ENCODE peak calls at places on chromosomes 3 and 15, in six cellular contexts. One of them, this sample, is unnamed.

GRCh38 chr15:39501366-39501765 is 79.5 kb upstream of the THBS1 start:
- DNase-seq in heart left ventricle: no peak
- DNase-seq in tibial nerve: no peak
- DNase-seq in esophagus muscularis mucosa: peak
- DNase-seq in kidney: no peak
- DNase-seq in breast epithelium: no peak
- DNase-seq in this sample: no peak

GRCh38 chr3:128487813-128488635 is 5.0 kb downstream of the GATA2 start:
- DNase-seq in heart left ventricle: peak
- DNase-seq in tibial nerve: no peak
- DNase-seq in esophagus muscularis mucosa: no peak
- DNase-seq in kidney: peak
- DNase-seq in breast epithelium: peak
- DNase-seq in this sample: peak

GRCh38 chr15:88029696-88030095 is 226.8 kb downstream of the NTRK3 start:
- DNase-seq in heart left ventricle: no peak
- DNase-seq in tibial nerve: no peak
- DNase-seq in esophagus muscularis mucosa: no peak
- DNase-seq in kidney: no peak
- DNase-seq in breast epithelium: no peak
- DNase-seq in this sample: no peak

GRCh38 chr3:38136272-38136806 is 588 bp downstream of the ACAA1 start:
- DNase-seq in heart left ventricle: peak
- DNase-seq in tibial nerve: no peak
- DNase-seq in esophagus muscularis mucosa: no peak
- DNase-seq in kidney: no peak
- DNase-seq in breast epithelium: no peak
- DNase-seq in this sample: no peak

GRCh38 chr15:34436956-34437442 is 609 bp downstream of the GOLGA8A start:
- DNase-seq in heart left ventricle: peak
- DNase-seq in tibial nerve: no peak
- DNase-seq in esophagus muscularis mucosa: no peak
- DNase-seq in kidney: peak
- DNase-seq in breast epithelium: no peak
- DNase-seq in this sample: peak

GRCh38 chr3:46031747-46032146 is 4.5 kb upstream of the XCR1 start:
- DNase-seq in heart left ventricle: no peak
- DNase-seq in tibial nerve: no peak
- DNase-seq in esophagus muscularis mucosa: peak
- DNase-seq in kidney: no peak
- DNase-seq in breast epithelium: no peak
- DNase-seq in this sample: no peak

GRCh38 chr3:154780263-154780662 is 299.9 kb upstream of the MME start:
- DNase-seq in heart left ventricle: no peak
- DNase-seq in tibial nerve: no peak
- DNase-seq in esophagus muscularis mucosa: no peak
- DNase-seq in kidney: no peak
- DNase-seq in breast epithelium: no peak
- DNase-seq in this sample: no peak

GRCh38 chr3:187103251-187103650 is 36.0 kb downstream of the RPL39L start:
- DNase-seq in heart left ventricle: no peak
- DNase-seq in tibial nerve: no peak
- DNase-seq in esophagus muscularis mucosa: no peak
- DNase-seq in kidney: no peak
- DNase-seq in breast epithelium: no peak
- DNase-seq in this sample: no peak

GRCh38 chr15:42825599-42825998 is 88.7 kb upstream of the CDAN1 start:
- DNase-seq in heart left ventricle: no peak
- DNase-seq in tibial nerve: no peak
- DNase-seq in esophagus muscularis mucosa: no peak
- DNase-seq in kidney: no peak
- DNase-seq in breast epithelium: no peak
- DNase-seq in this sample: no peak

GRCh38 chr3:25047058-25047457 is 381.0 kb upstream of the RARB start:
- DNase-seq in heart left ventricle: no peak
- DNase-seq in tibial nerve: no peak
- DNase-seq in esophagus muscularis mucosa: no peak
- DNase-seq in kidney: no peak
- DNase-seq in breast epithelium: no peak
- DNase-seq in this sample: no peak

GRCh38 chr3:51709004-51709420 is 2.1 kb downstream of the GRM2 start:
- DNase-seq in heart left ventricle: no peak
- DNase-seq in tibial nerve: no peak
- DNase-seq in esophagus muscularis mucosa: no peak
- DNase-seq in kidney: peak
- DNase-seq in breast epithelium: no peak
- DNase-seq in this sample: peak

GRCh38 chr3:65946438-65946837 is 92.3 kb downstream of the MAGI1 start:
- DNase-seq in heart left ventricle: peak
- DNase-seq in tibial nerve: no peak
- DNase-seq in esophagus muscularis mucosa: no peak
- DNase-seq in kidney: no peak
- DNase-seq in breast epithelium: peak
- DNase-seq in this sample: peak

GRCh38 chr3:184795493-184796198 is 16.3 kb upstream of the VPS8 start:
- DNase-seq in heart left ventricle: no peak
- DNase-seq in tibial nerve: no peak
- DNase-seq in esophagus muscularis mucosa: no peak
- DNase-seq in kidney: no peak
- DNase-seq in breast epithelium: no peak
- DNase-seq in this sample: no peak

GRCh38 chr3:100159564-100160153 is 45.4 kb upstream of the FILIP1L start:
- DNase-seq in heart left ventricle: no peak
- DNase-seq in tibial nerve: no peak
- DNase-seq in esophagus muscularis mucosa: no peak
- DNase-seq in kidney: no peak
- DNase-seq in breast epithelium: no peak
- DNase-seq in this sample: no peak

GRCh38 chr3:172216843-172217404 is 177.5 kb downstream of the FNDC3B start:
- DNase-seq in heart left ventricle: no peak
- DNase-seq in tibial nerve: no peak
- DNase-seq in esophagus muscularis mucosa: no peak
- DNase-seq in kidney: no peak
- DNase-seq in breast epithelium: no peak
- DNase-seq in this sample: no peak

GRCh38 chr3:117238805-117239204 is 529.2 kb downstream of the TUSC7 start:
- DNase-seq in heart left ventricle: no peak
- DNase-seq in tibial nerve: no peak
- DNase-seq in esophagus muscularis mucosa: no peak
- DNase-seq in kidney: no peak
- DNase-seq in breast epithelium: no peak
- DNase-seq in this sample: no peak

GRCh38 chr3:52596658-52597265 is 60.4 kb downstream of the UQCC5 start:
- DNase-seq in heart left ventricle: no peak
- DNase-seq in tibial nerve: no peak
- DNase-seq in esophagus muscularis mucosa: no peak
- DNase-seq in kidney: no peak
- DNase-seq in breast epithelium: no peak
- DNase-seq in this sample: no peak

GRCh38 chr3:170909129-170909903 is 879 bp upstream of the EIF5A2 start:
- DNase-seq in heart left ventricle: no peak
- DNase-seq in tibial nerve: no peak
- DNase-seq in esophagus muscularis mucosa: no peak
- DNase-seq in kidney: peak
- DNase-seq in breast epithelium: no peak
- DNase-seq in this sample: peak

GRCh38 chr3:168088106-168088722 is 7.5 kb downstream of the GOLIM4 start:
- DNase-seq in heart left ventricle: no peak
- DNase-seq in tibial nerve: no peak
- DNase-seq in esophagus muscularis mucosa: no peak
- DNase-seq in kidney: no peak
- DNase-seq in breast epithelium: no peak
- DNase-seq in this sample: no peak

GRCh38 chr3:39103791-39104552 is 3.5 kb downstream of the GORASP1 start:
- DNase-seq in heart left ventricle: no peak
- DNase-seq in tibial nerve: no peak
- DNase-seq in esophagus muscularis mucosa: peak
- DNase-seq in kidney: no peak
- DNase-seq in breast epithelium: no peak
- DNase-seq in this sample: no peak

GRCh38 chr3:9500108-9501050 is 53.2 kb downstream of the LHFPL4 start:
- DNase-seq in heart left ventricle: peak
- DNase-seq in tibial nerve: no peak
- DNase-seq in esophagus muscularis mucosa: no peak
- DNase-seq in kidney: no peak
- DNase-seq in breast epithelium: no peak
- DNase-seq in this sample: peak

GRCh38 chr3:107578523-107578922 is 55.8 kb downstream of the BBX start:
- DNase-seq in heart left ventricle: no peak
- DNase-seq in tibial nerve: no peak
- DNase-seq in esophagus muscularis mucosa: no peak
- DNase-seq in kidney: no peak
- DNase-seq in breast epithelium: no peak
- DNase-seq in this sample: no peak

GRCh38 chr15:68667800-68668625 is 89.2 kb downstream of the CORO2B start:
- DNase-seq in heart left ventricle: no peak
- DNase-seq in tibial nerve: no peak
- DNase-seq in esophagus muscularis mucosa: no peak
- DNase-seq in kidney: no peak
- DNase-seq in breast epithelium: no peak
- DNase-seq in this sample: no peak

DNA sequence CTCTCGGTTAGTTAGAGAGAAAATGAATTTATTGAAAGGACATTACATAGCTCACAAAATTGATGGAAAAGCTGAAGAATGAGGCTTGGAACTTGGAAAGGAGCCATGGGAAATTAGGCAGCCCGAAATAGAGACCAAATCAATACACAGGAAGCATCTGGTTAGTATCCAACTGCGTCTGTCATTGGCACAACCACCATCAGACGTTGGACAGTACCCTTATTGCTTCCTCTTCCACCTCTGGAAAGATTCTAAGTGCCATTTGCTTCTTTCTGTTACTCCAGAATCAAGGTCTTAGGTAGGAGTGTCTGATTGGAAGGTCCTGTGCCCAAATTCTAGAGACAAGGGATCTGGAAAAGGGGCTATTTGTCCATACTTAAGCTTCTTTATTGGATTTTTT is 10.5 kb upstream of the HACD2 start:
- DNase-seq in heart left ventricle: no peak
- DNase-seq in tibial nerve: no peak
- DNase-seq in esophagus muscularis mucosa: peak
- DNase-seq in kidney: no peak
- DNase-seq in breast epithelium: no peak
- DNase-seq in this sample: no peak
- H3K27ac ChIP-seq in heart left ventricle: no peak
- H3K27ac ChIP-seq in tibial nerve: no peak
- H3K27ac ChIP-seq in esophagus muscularis mucosa: no peak
- H3K27ac ChIP-seq in kidney: no peak
- H3K27ac ChIP-seq in breast epithelium: no peak
- H3K27ac ChIP-seq in this sample: no peak

DNA sequence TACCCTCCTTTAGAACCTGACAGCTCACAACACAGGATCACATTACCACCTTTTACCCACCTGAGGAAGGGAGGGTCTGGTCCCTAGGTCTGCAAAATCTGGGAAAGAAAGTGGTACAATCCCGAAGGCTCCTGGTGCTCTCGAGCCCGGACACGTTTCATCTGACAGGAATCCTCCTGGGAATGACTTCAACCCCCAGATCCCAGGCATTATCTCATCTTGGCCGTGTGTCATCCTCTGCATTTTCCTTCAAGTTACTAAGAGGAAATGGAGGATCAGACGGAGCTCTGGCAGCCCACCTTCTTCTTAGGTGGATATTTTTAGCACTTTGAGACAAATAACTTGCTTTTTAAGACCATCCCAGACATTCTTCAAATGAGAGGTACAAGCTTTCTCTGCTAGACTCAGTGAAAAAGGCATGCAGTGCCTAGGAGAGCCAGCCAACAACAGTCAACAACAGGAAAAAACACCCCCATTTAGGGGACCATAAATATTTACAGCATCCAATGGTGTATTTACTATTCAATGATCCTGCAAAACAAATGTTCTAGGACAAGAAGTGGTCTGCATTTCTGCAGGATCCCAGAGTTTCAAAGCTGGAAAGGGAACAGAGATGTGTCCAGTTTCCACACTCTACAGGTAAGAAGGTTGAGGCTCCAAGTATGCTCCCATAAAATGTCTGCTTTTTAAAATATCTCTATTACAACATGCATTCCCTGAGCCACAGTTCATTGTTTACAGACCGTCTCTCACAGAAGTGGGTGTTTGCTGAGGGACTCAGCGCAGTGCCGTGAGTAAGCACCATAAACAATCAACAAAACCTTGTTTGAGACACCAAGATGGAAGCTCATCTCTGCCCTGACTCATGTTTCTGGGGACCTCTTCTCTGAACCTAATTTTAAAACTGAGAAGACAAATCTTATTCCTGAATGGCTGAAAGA is 38.3 kb upstream of the ARHGEF3 start:
- DNase-seq in heart left ventricle: no peak
- DNase-seq in tibial nerve: no peak
- DNase-seq in esophagus muscularis mucosa: no peak
- DNase-seq in kidney: no peak
- DNase-seq in breast epithelium: no peak
- DNase-seq in this sample: no peak
- H3K4me3 ChIP-seq in heart left ventricle: no peak
- H3K4me3 ChIP-seq in tibial nerve: no peak
- H3K4me3 ChIP-seq in esophagus muscularis mucosa: no peak
- H3K4me3 ChIP-seq in kidney: no peak
- H3K4me3 ChIP-seq in breast epithelium: no peak
- H3K4me3 ChIP-seq in this sample: no peak

DNA sequence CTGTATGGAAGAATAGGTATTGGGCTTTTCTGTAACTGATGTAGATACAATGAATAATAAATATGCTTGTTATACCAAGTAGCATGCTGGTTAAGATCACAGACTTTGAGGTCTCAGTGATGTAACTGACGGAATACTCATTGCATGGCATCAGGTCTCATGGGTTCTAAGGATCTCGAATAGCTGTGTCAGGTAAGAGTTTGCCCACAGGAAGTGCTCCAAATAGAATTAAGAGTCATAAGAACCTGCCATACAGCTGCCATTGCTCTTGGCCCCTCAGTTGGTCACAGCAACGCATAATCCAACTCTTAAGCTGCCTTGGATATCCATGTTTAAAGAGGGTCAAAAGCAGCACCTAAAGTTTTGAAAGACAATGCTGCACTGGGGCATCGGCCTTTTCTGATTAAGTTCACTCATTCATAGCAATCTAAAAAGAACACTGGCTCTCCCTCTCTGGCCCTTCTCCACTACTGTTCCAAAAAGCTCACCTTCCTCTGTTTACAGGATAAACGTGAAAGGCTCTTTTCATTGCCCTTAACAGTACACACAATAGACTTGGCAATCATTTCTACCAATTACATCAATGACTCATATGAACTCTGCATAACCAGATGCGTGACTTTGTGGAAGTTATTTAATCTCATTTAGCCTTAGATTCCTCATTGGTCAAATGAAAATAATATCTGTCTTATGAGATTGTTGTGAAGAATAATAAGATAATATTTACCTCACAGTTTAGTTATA is 74.7 kb downstream of the ZBTB20 start:
- DNase-seq in heart left ventricle: no peak
- DNase-seq in tibial nerve: no peak
- DNase-seq in esophagus muscularis mucosa: no peak
- DNase-seq in kidney: no peak
- DNase-seq in breast epithelium: no peak
- DNase-seq in this sample: no peak
- H3K27ac ChIP-seq in heart left ventricle: peak
- H3K27ac ChIP-seq in tibial nerve: peak
- H3K27ac ChIP-seq in esophagus muscularis mucosa: peak
- H3K27ac ChIP-seq in kidney: no peak
- H3K27ac ChIP-seq in breast epithelium: peak
- H3K27ac ChIP-seq in this sample: no peak

GRCh38 chr3:160038862-160039562 is 50.4 kb downstream of the IL12A start:
- DNase-seq in heart left ventricle: no peak
- DNase-seq in tibial nerve: no peak
- DNase-seq in esophagus muscularis mucosa: no peak
- DNase-seq in kidney: peak
- DNase-seq in breast epithelium: peak
- DNase-seq in this sample: peak
- H3K4me3 ChIP-seq in heart left ventricle: peak
- H3K4me3 ChIP-seq in tibial nerve: peak
- H3K4me3 ChIP-seq in esophagus muscularis mucosa: peak
- H3K4me3 ChIP-seq in kidney: no peak
- H3K4me3 ChIP-seq in breast epithelium: peak
- H3K4me3 ChIP-seq in this sample: no peak

This sample was measured in aorta.